ENCODE peak calls at places on chromosomes 7 and 10, in five cellular contexts. J is lower lobe of right lung, N is psoas muscle, I is esophagus squamous epithelium, F is left ventricle myocardium inferior. G is an unnamed sample.

GRCh38 chr10:106439366-106439765 is 725.1 kb downstream of the SORCS1 start:
- DNase-seq in I (no peak), N (no peak), J (no peak), F (no peak), G (no peak)

GRCh38 chr7:122337011-122337410 is 32.5 kb upstream of the FEZF1 start:
- DNase-seq in N (no peak), J (no peak), F (no peak), I (no peak), G (no peak)

GRCh38 chr7:92137531-92137930 is 3.3 kb upstream of the CYP51A1 start:
- DNase-seq in F (no peak), N (no peak), J (no peak), I (no peak), G (no peak)

GRCh38 chr10:79082631-79083581 is 14.1 kb downstream of the ZMIZ1 start:
- DNase-seq in I (no peak), F (no peak), N (no peak), J (no peak), G (peak; percentile 62)

GRCh38 chr7:33040803-33041516 is 21.6 kb downstream of the NT5C3A start:
- DNase-seq in J (no peak), F (no peak), I (peak; percentile 8), N (no peak), G (no peak)

GRCh38 chr7:38881015-38881414 is 28.0 kb downstream of the VPS41 start:
- DNase-seq in F (no peak), N (no peak), J (no peak), I (no peak), G (no peak)

GRCh38 chr10:131968949-131969348 is 12.8 kb downstream of the BNIP3 start:
- DNase-seq in N (no peak), J (no peak), I (no peak), F (no peak), G (no peak)

GRCh38 chr7:71408276-71408675 is 276.3 kb downstream of the GALNT17 start:
- DNase-seq in I (no peak), J (no peak), F (peak; percentile 67), N (no peak), G (peak; percentile 49)

GRCh38 chr10:37684765-37685164 is 172.6 kb downstream of the ZNF248 start:
- DNase-seq in F (no peak), N (no peak), J (no peak), I (no peak), G (peak; percentile 20)

GRCh38 chr10:74822101-74822500 is 4.3 kb upstream of the KAT6B start:
- DNase-seq in I (no peak), J (no peak), F (no peak), N (no peak), G (no peak)

GRCh38 chr7:27098493-27099223 is 2.9 kb upstream of the HOXA1 start:
- DNase-seq in J (no peak), N (no peak), I (no peak), F (no peak), G (peak; percentile 56)

GRCh38 chr7:98556288-98556687 is 60.8 kb upstream of the NPTX2 start:
- DNase-seq in I (no peak), N (no peak), F (no peak), J (no peak), G (no peak)

GRCh38 chr10:14158575-14158974 is 172.1 kb downstream of the FRMD4A start:
- DNase-seq in N (no peak), F (no peak), I (no peak), J (no peak), G (no peak)

GRCh38 chr10:115093286-115093775 is at the start of gene ATRNL1:
- DNase-seq in F (no peak), J (no peak), I (no peak), N (peak; percentile 21), G (peak; percentile 70)

GRCh38 chr7:155980841-155981240 is 168.6 kb upstream of the SHH start:
- DNase-seq in J (no peak), F (no peak), I (no peak), N (no peak), G (no peak)

DNA sequence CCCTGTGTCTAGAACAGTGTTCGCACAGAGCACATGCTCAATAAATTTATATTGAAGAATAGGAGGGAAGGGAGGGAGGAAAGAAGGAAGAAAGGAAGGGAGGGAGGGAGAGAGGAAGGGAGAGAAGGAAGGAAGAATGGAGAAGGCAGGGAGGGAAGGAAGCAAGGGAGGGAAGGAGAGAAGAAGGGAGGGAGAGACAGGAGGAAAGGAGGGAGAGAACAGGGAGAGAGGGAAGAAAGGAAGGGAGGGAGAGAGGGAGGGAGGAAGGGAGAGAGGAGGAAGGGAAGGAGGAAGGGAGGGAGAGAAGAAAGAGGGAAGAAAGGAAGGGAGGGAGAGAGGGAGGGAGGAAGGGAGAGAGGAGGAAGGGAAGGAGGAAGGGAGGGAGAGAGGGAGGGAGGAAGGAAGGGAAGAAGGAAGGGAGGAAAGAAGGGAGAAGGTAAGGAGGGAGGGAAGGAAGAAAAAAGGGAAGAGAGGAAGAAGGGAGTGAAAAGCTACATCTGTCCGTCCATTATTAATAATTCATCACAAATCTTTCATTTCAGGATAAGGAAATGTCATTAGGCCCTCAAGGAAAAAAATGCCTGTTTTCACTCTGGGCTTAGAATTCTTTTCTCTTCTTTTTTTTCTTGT is 79.7 kb downstream of the GRK5 start:
- DNase-seq in J (no peak), I (no peak), F (no peak), N (no peak), G (no peak)
- H3K4me1 ChIP-seq in J (peaks cover 88% of the 10 kb centered on the region), I (peaks cover 56% of the 10 kb centered on the region), F (peaks cover 92% of the 10 kb centered on the region), N (peaks cover 50% of the 10 kb centered on the region), G (peaks cover 56% of the 10 kb centered on the region)

GRCh38 chr7:37354661-37355131 is 94.0 kb downstream of the ELMO1 start:
- DNase-seq in J (peak; percentile 77), N (peak; percentile 75), F (peak; percentile 79), I (no peak), G (peak; percentile 88)

GRCh38 chr7:37352251-37352650 is 96.4 kb downstream of the ELMO1 start:
- DNase-seq in N (no peak), F (no peak), I (no peak), J (no peak), G (no peak)

GRCh38 chr7:37352974-37353948 is 95.4 kb downstream of the ELMO1 start:
- DNase-seq in I (no peak), J (no peak), F (no peak), N (no peak), G (peak; percentile 27)

GRCh38 chr7:37357277-37357996 is 91.2 kb downstream of the ELMO1 start:
- DNase-seq in N (no peak), J (no peak), F (no peak), I (no peak), G (no peak)

DNA sequence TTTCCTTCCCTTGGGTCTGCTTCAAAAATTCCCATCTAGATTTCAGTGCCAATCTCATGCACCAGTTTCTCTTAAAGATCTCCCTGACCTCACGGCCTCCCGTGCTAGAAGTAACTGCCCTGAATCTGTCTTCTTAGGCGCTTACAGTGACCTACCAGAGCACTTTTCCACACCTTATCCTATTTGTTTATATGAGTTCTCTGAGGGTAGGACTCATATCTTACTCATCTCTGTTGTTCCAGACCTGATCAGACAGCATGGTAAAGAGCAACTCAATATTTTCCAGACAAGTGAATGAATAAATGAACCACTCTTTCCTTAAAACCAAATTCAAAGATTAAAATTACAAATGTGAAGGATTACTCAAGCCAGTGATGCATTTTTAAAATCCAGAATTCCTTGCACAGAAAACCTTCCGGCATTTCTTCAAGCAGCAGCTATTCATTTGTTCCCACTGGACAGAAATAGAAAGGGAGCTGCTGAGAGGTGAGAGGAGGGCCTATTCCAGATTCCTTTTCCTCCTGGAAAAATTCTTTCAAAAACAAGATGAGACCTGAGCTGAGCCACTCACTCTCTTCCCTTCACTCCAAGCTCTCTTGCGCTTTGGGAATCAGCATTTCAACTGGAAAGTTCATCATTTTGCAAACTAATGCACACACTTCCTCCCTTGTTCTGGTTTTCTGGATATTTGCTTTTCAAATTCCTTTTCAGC is 94.6 kb downstream of the ELMO1 start:
- DNase-seq in N (no peak), F (no peak), I (no peak), J (no peak), G (no peak)
- H3K4me1 ChIP-seq in N (peaks cover 8% of the 10 kb centered on the region), F (peaks cover 91% of the 10 kb centered on the region), I (no peaks in the 10 kb centered on the region), J (peaks cover 76% of the 10 kb centered on the region), G (peaks cover 11% of the 10 kb centered on the region)

DNA sequence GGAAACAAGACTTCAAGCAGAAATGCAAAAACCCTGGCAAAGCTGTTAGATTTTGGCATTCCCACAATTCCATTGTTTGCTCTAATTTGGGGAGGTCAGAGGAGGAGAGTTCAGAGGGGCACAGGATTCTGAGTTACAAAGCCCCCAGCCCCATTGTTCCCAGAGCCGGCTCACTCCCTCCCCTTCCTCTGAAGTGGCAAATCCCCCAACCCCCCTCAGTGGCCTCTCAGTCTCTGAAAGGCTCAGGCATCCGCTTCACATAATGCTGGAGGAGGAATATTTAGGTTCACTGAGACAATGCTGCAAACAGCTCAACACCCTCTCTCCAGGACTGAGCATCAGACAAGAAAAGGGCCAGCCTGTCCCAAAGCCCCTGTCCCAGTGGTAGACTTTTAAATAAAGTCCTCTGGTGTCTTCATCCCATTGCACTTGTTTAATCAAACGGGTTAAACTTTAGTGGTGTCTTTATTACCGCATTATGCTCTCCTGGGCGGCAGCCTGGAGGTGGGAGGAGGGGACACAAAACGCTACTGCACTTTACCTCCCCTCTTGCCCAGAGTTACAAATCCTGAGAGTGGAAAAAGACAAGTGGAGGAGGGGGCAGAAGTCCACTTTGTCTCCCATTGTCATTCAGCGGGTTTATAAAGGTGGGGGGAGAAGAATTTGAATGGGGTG is 257.9 kb downstream of the FGFR2 start:
- DNase-seq in I (no peak), J (no peak), N (no peak), F (no peak), G (no peak)
- H3K4me1 ChIP-seq in I (no peaks in the 10 kb centered on the region), J (no peaks in the 10 kb centered on the region), N (no peaks in the 10 kb centered on the region), F (peaks cover 19% of the 10 kb centered on the region), G (no peaks in the 10 kb centered on the region)

GRCh38 chr7:55109384-55110167 is 90.8 kb downstream of the EGFR start:
- DNase-seq in J (no peak), I (no peak), F (no peak), N (no peak), G (no peak)
- H3K4me1 ChIP-seq in J (peaks cover 47% of the 10 kb centered on the region), I (peaks cover 57% of the 10 kb centered on the region), F (peaks cover 25% of the 10 kb centered on the region), N (peaks cover 51% of the 10 kb centered on the region), G (no peaks in the 10 kb centered on the region)

GRCh38 chr10:927131-927530 is 4.4 kb downstream of the LARP4B start:
- DNase-seq in J (no peak), F (no peak), I (no peak), N (no peak), G (no peak)
- H3K4me1 ChIP-seq in J (peaks cover 79% of the 10 kb centered on the region), F (peaks cover 75% of the 10 kb centered on the region), I (peaks cover 20% of the 10 kb centered on the region), N (peaks cover 56% of the 10 kb centered on the region), G (peaks cover 7% of the 10 kb centered on the region)

GRCh38 chr10:5583525-5584175 is 58.9 kb downstream of the CALML3 start:
- DNase-seq in F (peak; percentile 52), N (no peak), J (peak; percentile 91), I (no peak), G (no peak)
- H3K4me1 ChIP-seq in F (peaks cover 47% of the 10 kb centered on the region), N (peaks cover 2% of the 10 kb centered on the region), J (peaks cover 8% of the 10 kb centered on the region), I (peaks cover 33% of the 10 kb centered on the region), G (no peaks in the 10 kb centered on the region)

DNA sequence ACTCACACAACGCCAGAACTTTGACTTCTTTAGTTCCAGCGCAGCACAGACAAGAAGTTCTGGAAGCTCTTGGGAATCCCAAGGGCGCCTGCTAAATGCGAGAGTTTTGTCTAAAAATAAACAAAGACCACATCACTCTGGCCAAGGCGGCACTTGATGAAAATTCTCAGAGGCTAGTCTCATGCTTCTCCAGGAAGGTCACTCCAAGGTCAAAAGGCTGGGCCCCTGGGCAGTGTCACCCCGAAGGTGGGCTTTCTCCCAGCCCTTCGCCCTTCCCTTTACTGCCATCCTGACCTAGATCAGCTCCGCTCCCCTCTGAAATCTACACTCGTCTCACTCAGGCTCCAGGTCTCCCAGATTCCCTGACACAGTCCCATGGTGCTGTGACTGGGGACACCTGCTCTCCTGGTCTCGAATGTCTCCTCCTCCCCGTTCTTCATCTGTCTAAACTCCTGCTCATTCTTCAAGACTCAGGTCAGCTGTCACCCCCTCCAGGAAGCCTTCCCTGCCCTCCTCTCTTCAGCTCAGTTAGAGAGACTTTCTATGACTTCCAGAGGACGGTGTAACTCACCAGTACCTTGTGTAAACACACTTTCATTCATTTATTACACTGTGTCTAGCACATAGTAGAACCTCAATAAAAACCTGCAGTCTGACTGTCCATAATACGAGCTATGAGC is 10.5 kb downstream of the FAM53B start:
- DNase-seq in I (no peak), J (no peak), F (no peak), N (no peak), G (no peak)
- H3K4me1 ChIP-seq in I (peaks cover 92% of the 10 kb centered on the region), J (peaks cover 97% of the 10 kb centered on the region), F (peaks cover 100% of the 10 kb centered on the region), N (peaks cover 94% of the 10 kb centered on the region), G (peaks cover 67% of the 10 kb centered on the region)

G was measured in right cardiac atrium.